ENCODE peak calls at places on chromosomes 7 and 10, in seven cellular contexts. One of them, this sample, is unnamed.

GRCh38 chr7:45897042-45897690 is 8.9 kb downstream of the IGFBP1 start:
- DNase-seq in iPS-NIHi11: no peak
- DNase-seq in fibroblast of pulmonary artery: peak
- DNase-seq in RWPE1: no peak
- DNase-seq in stimulated activated CD4-positive, alpha-beta T cell treated with anti-CD3 and anti-CD28 coated beads, Interleukin-2, amount 100 ng/mL, for 4 hours: no peak
- DNase-seq in A172: peak
- DNase-seq in NCI-H1092 treated with DMSO at 0.1 percent for 48 hours: no peak
- DNase-seq in this sample: no peak

GRCh38 chr10:5123886-5124285 is 29.7 kb downstream of the AKR1C3 start:
- DNase-seq in RWPE1: no peak
- DNase-seq in fibroblast of pulmonary artery: no peak
- DNase-seq in iPS-NIHi11: no peak
- DNase-seq in A172: no peak
- DNase-seq in NCI-H1092 treated with DMSO at 0.1 percent for 48 hours: no peak
- DNase-seq in stimulated activated CD4-positive, alpha-beta T cell treated with anti-CD3 and anti-CD28 coated beads, Interleukin-2, amount 100 ng/mL, for 4 hours: no peak
- DNase-seq in this sample: no peak

GRCh38 chr10:104150206-104150605 is 28.2 kb downstream of the SFR1 start:
- DNase-seq in NCI-H1092 treated with DMSO at 0.1 percent for 48 hours: no peak
- DNase-seq in iPS-NIHi11: no peak
- DNase-seq in A172: no peak
- DNase-seq in RWPE1: no peak
- DNase-seq in fibroblast of pulmonary artery: no peak
- DNase-seq in stimulated activated CD4-positive, alpha-beta T cell treated with anti-CD3 and anti-CD28 coated beads, Interleukin-2, amount 100 ng/mL, for 4 hours: no peak
- DNase-seq in this sample: no peak

GRCh38 chr7:120334475-120334874 is 61.5 kb downstream of the KCND2 start:
- DNase-seq in stimulated activated CD4-positive, alpha-beta T cell treated with anti-CD3 and anti-CD28 coated beads, Interleukin-2, amount 100 ng/mL, for 4 hours: no peak
- DNase-seq in iPS-NIHi11: no peak
- DNase-seq in A172: no peak
- DNase-seq in NCI-H1092 treated with DMSO at 0.1 percent for 48 hours: no peak
- DNase-seq in fibroblast of pulmonary artery: no peak
- DNase-seq in RWPE1: no peak
- DNase-seq in this sample: no peak

GRCh38 chr10:3469639-3470020 is 297.0 kb upstream of the PITRM1 start:
- DNase-seq in iPS-NIHi11: no peak
- DNase-seq in stimulated activated CD4-positive, alpha-beta T cell treated with anti-CD3 and anti-CD28 coated beads, Interleukin-2, amount 100 ng/mL, for 4 hours: no peak
- DNase-seq in fibroblast of pulmonary artery: peak
- DNase-seq in NCI-H1092 treated with DMSO at 0.1 percent for 48 hours: no peak
- DNase-seq in RWPE1: no peak
- DNase-seq in A172: peak
- DNase-seq in this sample: no peak

GRCh38 chr10:63430999-63431356 is 34.8 kb downstream of the JMJD1C start:
- DNase-seq in NCI-H1092 treated with DMSO at 0.1 percent for 48 hours: no peak
- DNase-seq in fibroblast of pulmonary artery: no peak
- DNase-seq in A172: no peak
- DNase-seq in RWPE1: no peak
- DNase-seq in iPS-NIHi11: no peak
- DNase-seq in stimulated activated CD4-positive, alpha-beta T cell treated with anti-CD3 and anti-CD28 coated beads, Interleukin-2, amount 100 ng/mL, for 4 hours: no peak
- DNase-seq in this sample: no peak

GRCh38 chr7:68691261-68692216 is 906.7 kb upstream of the AUTS2 start:
- DNase-seq in NCI-H1092 treated with DMSO at 0.1 percent for 48 hours: no peak
- DNase-seq in fibroblast of pulmonary artery: peak
- DNase-seq in iPS-NIHi11: no peak
- DNase-seq in stimulated activated CD4-positive, alpha-beta T cell treated with anti-CD3 and anti-CD28 coated beads, Interleukin-2, amount 100 ng/mL, for 4 hours: no peak
- DNase-seq in A172: peak
- DNase-seq in RWPE1: no peak
- DNase-seq in this sample: no peak

GRCh38 chr10:22674215-22674930 is 40.0 kb downstream of the PIP4K2A start:
- DNase-seq in iPS-NIHi11: no peak
- DNase-seq in stimulated activated CD4-positive, alpha-beta T cell treated with anti-CD3 and anti-CD28 coated beads, Interleukin-2, amount 100 ng/mL, for 4 hours: no peak
- DNase-seq in RWPE1: no peak
- DNase-seq in fibroblast of pulmonary artery: peak
- DNase-seq in A172: no peak
- DNase-seq in NCI-H1092 treated with DMSO at 0.1 percent for 48 hours: no peak
- DNase-seq in this sample: no peak

GRCh38 chr10:60942604-60943269 is 1.2 kb downstream of the RHOBTB1 start:
- DNase-seq in A172: peak
- DNase-seq in iPS-NIHi11: no peak
- DNase-seq in RWPE1: no peak
- DNase-seq in fibroblast of pulmonary artery: peak
- DNase-seq in NCI-H1092 treated with DMSO at 0.1 percent for 48 hours: peak
- DNase-seq in stimulated activated CD4-positive, alpha-beta T cell treated with anti-CD3 and anti-CD28 coated beads, Interleukin-2, amount 100 ng/mL, for 4 hours: no peak
- DNase-seq in this sample: no peak

GRCh38 chr7:101977249-101977648 is 159.8 kb downstream of the CUX1 start:
- DNase-seq in fibroblast of pulmonary artery: no peak
- DNase-seq in iPS-NIHi11: no peak
- DNase-seq in NCI-H1092 treated with DMSO at 0.1 percent for 48 hours: no peak
- DNase-seq in stimulated activated CD4-positive, alpha-beta T cell treated with anti-CD3 and anti-CD28 coated beads, Interleukin-2, amount 100 ng/mL, for 4 hours: no peak
- DNase-seq in A172: no peak
- DNase-seq in RWPE1: no peak
- DNase-seq in this sample: no peak

GRCh38 chr7:114938785-114939184 is 16.9 kb downstream of the MDFIC start:
- DNase-seq in A172: no peak
- DNase-seq in iPS-NIHi11: no peak
- DNase-seq in stimulated activated CD4-positive, alpha-beta T cell treated with anti-CD3 and anti-CD28 coated beads, Interleukin-2, amount 100 ng/mL, for 4 hours: no peak
- DNase-seq in RWPE1: no peak
- DNase-seq in fibroblast of pulmonary artery: no peak
- DNase-seq in NCI-H1092 treated with DMSO at 0.1 percent for 48 hours: no peak
- DNase-seq in this sample: no peak

GRCh38 chr10:5685764-5686240 is 1.2 kb downstream of the TASOR2 start:
- DNase-seq in A172: peak
- DNase-seq in NCI-H1092 treated with DMSO at 0.1 percent for 48 hours: peak
- DNase-seq in iPS-NIHi11: no peak
- DNase-seq in fibroblast of pulmonary artery: peak
- DNase-seq in RWPE1: peak
- DNase-seq in stimulated activated CD4-positive, alpha-beta T cell treated with anti-CD3 and anti-CD28 coated beads, Interleukin-2, amount 100 ng/mL, for 4 hours: no peak
- DNase-seq in this sample: no peak

GRCh38 chr7:101549734-101550133 is 79.4 kb downstream of the MYL10 start:
- DNase-seq in stimulated activated CD4-positive, alpha-beta T cell treated with anti-CD3 and anti-CD28 coated beads, Interleukin-2, amount 100 ng/mL, for 4 hours: no peak
- DNase-seq in RWPE1: no peak
- DNase-seq in A172: no peak
- DNase-seq in iPS-NIHi11: no peak
- DNase-seq in fibroblast of pulmonary artery: no peak
- DNase-seq in NCI-H1092 treated with DMSO at 0.1 percent for 48 hours: no peak
- DNase-seq in this sample: no peak

GRCh38 chr7:82886324-82886723 is 276.4 kb downstream of the PCLO start:
- DNase-seq in RWPE1: no peak
- DNase-seq in fibroblast of pulmonary artery: no peak
- DNase-seq in stimulated activated CD4-positive, alpha-beta T cell treated with anti-CD3 and anti-CD28 coated beads, Interleukin-2, amount 100 ng/mL, for 4 hours: no peak
- DNase-seq in iPS-NIHi11: no peak
- DNase-seq in A172: no peak
- DNase-seq in NCI-H1092 treated with DMSO at 0.1 percent for 48 hours: no peak
- DNase-seq in this sample: no peak

GRCh38 chr7:98420966-98421612 is 20.2 kb upstream of the BAIAP2L1 start:
- DNase-seq in A172: peak
- DNase-seq in stimulated activated CD4-positive, alpha-beta T cell treated with anti-CD3 and anti-CD28 coated beads, Interleukin-2, amount 100 ng/mL, for 4 hours: peak
- DNase-seq in NCI-H1092 treated with DMSO at 0.1 percent for 48 hours: peak
- DNase-seq in RWPE1: peak
- DNase-seq in fibroblast of pulmonary artery: peak
- DNase-seq in iPS-NIHi11: peak
- DNase-seq in this sample: peak

GRCh38 chr7:43242628-43243255 is 130.3 kb downstream of the HECW1 start:
- DNase-seq in iPS-NIHi11: no peak
- DNase-seq in stimulated activated CD4-positive, alpha-beta T cell treated with anti-CD3 and anti-CD28 coated beads, Interleukin-2, amount 100 ng/mL, for 4 hours: no peak
- DNase-seq in RWPE1: no peak
- DNase-seq in NCI-H1092 treated with DMSO at 0.1 percent for 48 hours: no peak
- DNase-seq in A172: no peak
- DNase-seq in fibroblast of pulmonary artery: no peak
- DNase-seq in this sample: no peak

GRCh38 chr7:46754135-46754730 is 827.7 kb downstream of the TNS3 start:
- DNase-seq in NCI-H1092 treated with DMSO at 0.1 percent for 48 hours: no peak
- DNase-seq in fibroblast of pulmonary artery: peak
- DNase-seq in A172: peak
- DNase-seq in stimulated activated CD4-positive, alpha-beta T cell treated with anti-CD3 and anti-CD28 coated beads, Interleukin-2, amount 100 ng/mL, for 4 hours: no peak
- DNase-seq in iPS-NIHi11: no peak
- DNase-seq in RWPE1: peak
- DNase-seq in this sample: no peak

GRCh38 chr10:33005322-33006282 is 47.6 kb upstream of the ITGB1 start:
- DNase-seq in iPS-NIHi11: peak
- DNase-seq in RWPE1: peak
- DNase-seq in A172: peak
- DNase-seq in stimulated activated CD4-positive, alpha-beta T cell treated with anti-CD3 and anti-CD28 coated beads, Interleukin-2, amount 100 ng/mL, for 4 hours: peak
- DNase-seq in fibroblast of pulmonary artery: peak
- DNase-seq in NCI-H1092 treated with DMSO at 0.1 percent for 48 hours: peak
- DNase-seq in this sample: peak

GRCh38 chr10:109259293-109259692 is 664.0 kb downstream of the XPNPEP1 start:
- DNase-seq in A172: peak
- DNase-seq in iPS-NIHi11: no peak
- DNase-seq in fibroblast of pulmonary artery: peak
- DNase-seq in RWPE1: no peak
- DNase-seq in stimulated activated CD4-positive, alpha-beta T cell treated with anti-CD3 and anti-CD28 coated beads, Interleukin-2, amount 100 ng/mL, for 4 hours: no peak
- DNase-seq in NCI-H1092 treated with DMSO at 0.1 percent for 48 hours: no peak
- DNase-seq in this sample: no peak

GRCh38 chr10:128816726-128817125 is 650.3 kb upstream of the MGMT start:
- DNase-seq in NCI-H1092 treated with DMSO at 0.1 percent for 48 hours: no peak
- DNase-seq in fibroblast of pulmonary artery: no peak
- DNase-seq in RWPE1: no peak
- DNase-seq in stimulated activated CD4-positive, alpha-beta T cell treated with anti-CD3 and anti-CD28 coated beads, Interleukin-2, amount 100 ng/mL, for 4 hours: no peak
- DNase-seq in A172: no peak
- DNase-seq in iPS-NIHi11: no peak
- DNase-seq in this sample: no peak

GRCh38 chr10:128843972-128844371 is 623.1 kb upstream of the MGMT start:
- DNase-seq in fibroblast of pulmonary artery: no peak
- DNase-seq in RWPE1: no peak
- DNase-seq in iPS-NIHi11: no peak
- DNase-seq in stimulated activated CD4-positive, alpha-beta T cell treated with anti-CD3 and anti-CD28 coated beads, Interleukin-2, amount 100 ng/mL, for 4 hours: no peak
- DNase-seq in NCI-H1092 treated with DMSO at 0.1 percent for 48 hours: peak
- DNase-seq in A172: no peak
- DNase-seq in this sample: no peak

GRCh38 chr10:78687616-78688015 is 381.1 kb upstream of the ZMIZ1 start:
- DNase-seq in A172: no peak
- DNase-seq in stimulated activated CD4-positive, alpha-beta T cell treated with anti-CD3 and anti-CD28 coated beads, Interleukin-2, amount 100 ng/mL, for 4 hours: no peak
- DNase-seq in iPS-NIHi11: no peak
- DNase-seq in RWPE1: no peak
- DNase-seq in fibroblast of pulmonary artery: no peak
- DNase-seq in NCI-H1092 treated with DMSO at 0.1 percent for 48 hours: no peak
- DNase-seq in this sample: no peak

GRCh38 chr10:132834891-132835847 is 49.2 kb upstream of the NKX6-2 start:
- DNase-seq in NCI-H1092 treated with DMSO at 0.1 percent for 48 hours: no peak
- DNase-seq in RWPE1: no peak
- DNase-seq in iPS-NIHi11: peak
- DNase-seq in A172: no peak
- DNase-seq in stimulated activated CD4-positive, alpha-beta T cell treated with anti-CD3 and anti-CD28 coated beads, Interleukin-2, amount 100 ng/mL, for 4 hours: no peak
- DNase-seq in fibroblast of pulmonary artery: no peak
- DNase-seq in this sample: no peak

GRCh38 chr7:76352193-76352592 is 6.6 kb downstream of the YWHAG start:
- DNase-seq in fibroblast of pulmonary artery: no peak
- DNase-seq in RWPE1: no peak
- DNase-seq in A172: peak
- DNase-seq in iPS-NIHi11: no peak
- DNase-seq in NCI-H1092 treated with DMSO at 0.1 percent for 48 hours: no peak
- DNase-seq in stimulated activated CD4-positive, alpha-beta T cell treated with anti-CD3 and anti-CD28 coated beads, Interleukin-2, amount 100 ng/mL, for 4 hours: no peak
- DNase-seq in this sample: no peak

GRCh38 chr10:102802920-102803534 is 34.2 kb downstream of the CYP17A1 start:
- DNase-seq in RWPE1: no peak
- DNase-seq in iPS-NIHi11: peak
- DNase-seq in fibroblast of pulmonary artery: peak
- DNase-seq in NCI-H1092 treated with DMSO at 0.1 percent for 48 hours: no peak
- DNase-seq in stimulated activated CD4-positive, alpha-beta T cell treated with anti-CD3 and anti-CD28 coated beads, Interleukin-2, amount 100 ng/mL, for 4 hours: no peak
- DNase-seq in A172: peak
- DNase-seq in this sample: no peak

GRCh38 chr7:16345979-16346958 is 75.1 kb downstream of the CRPPA start:
- DNase-seq in NCI-H1092 treated with DMSO at 0.1 percent for 48 hours: no peak
- DNase-seq in fibroblast of pulmonary artery: peak
- DNase-seq in stimulated activated CD4-positive, alpha-beta T cell treated with anti-CD3 and anti-CD28 coated beads, Interleukin-2, amount 100 ng/mL, for 4 hours: no peak
- DNase-seq in A172: peak
- DNase-seq in RWPE1: peak
- DNase-seq in iPS-NIHi11: peak
- DNase-seq in this sample: no peak

GRCh38 chr10:34523017-34523767 is 291.9 kb downstream of the PARD3 start:
- DNase-seq in NCI-H1092 treated with DMSO at 0.1 percent for 48 hours: no peak
- DNase-seq in fibroblast of pulmonary artery: no peak
- DNase-seq in A172: no peak
- DNase-seq in RWPE1: peak
- DNase-seq in iPS-NIHi11: no peak
- DNase-seq in stimulated activated CD4-positive, alpha-beta T cell treated with anti-CD3 and anti-CD28 coated beads, Interleukin-2, amount 100 ng/mL, for 4 hours: no peak
- DNase-seq in this sample: no peak

GRCh38 chr10:122089343-122090015 is 100.5 kb downstream of the TACC2 start:
- DNase-seq in fibroblast of pulmonary artery: no peak
- DNase-seq in iPS-NIHi11: no peak
- DNase-seq in NCI-H1092 treated with DMSO at 0.1 percent for 48 hours: no peak
- DNase-seq in A172: no peak
- DNase-seq in stimulated activated CD4-positive, alpha-beta T cell treated with anti-CD3 and anti-CD28 coated beads, Interleukin-2, amount 100 ng/mL, for 4 hours: no peak
- DNase-seq in RWPE1: peak
- DNase-seq in this sample: no peak